ENCODE peak calls at places on chromosomes 4 and X, in eight cellular contexts. X, R, S, E, I, A, L and C are unnamed samples.

GRCh38 chrX:13893826-13894225 is 76.9 kb upstream of the GPM6B start:
- DNase-seq in X (no peak), R (no peak), S (no peak), E (no peak), I (no peak), A (peak; percentile 36), L (no peak), C (no peak)

GRCh38 chrX:10666102-10666501 is 45.7 kb upstream of the MID1 start:
- DNase-seq in X (no peak), R (no peak), S (no peak), E (no peak), I (no peak), A (no peak), L (no peak), C (no peak)

GRCh38 chr4:113223001-113223400 is 173.5 kb downstream of the ANK2 start:
- DNase-seq in X (no peak), R (no peak), S (no peak), E (peak; percentile 31), I (no peak), A (no peak), L (no peak), C (no peak)

GRCh38 chr4:2337131-2337723 is 75.3 kb upstream of the MXD4 start:
- DNase-seq in X (no peak), R (no peak), S (no peak), E (no peak), I (peak; percentile 4), A (no peak), L (no peak), C (no peak)

GRCh38 chr4:69640289-69640688 is 847 bp upstream of the UGT2A2 start:
- DNase-seq in X (no peak), R (no peak), S (no peak), E (no peak), I (no peak), A (no peak), L (no peak), C (no peak)

GRCh38 chrX:16436348-16437188 is 213.4 kb upstream of the S100G start:
- DNase-seq in X (peak; percentile 37), R (peak; percentile 69), S (peak; percentile 30), E (peak; percentile 61), I (peak; percentile 89), A (peak; percentile 67), L (peak; percentile 49), C (peak; percentile 56)

GRCh38 chrX:38172596-38172995 is 48.1 kb downstream of the SRPX start:
- DNase-seq in X (no peak), R (no peak), S (no peak), E (no peak), I (no peak), A (no peak), L (no peak), C (no peak)

GRCh38 chr4:125091031-125091540 is 223.7 kb upstream of the FAT4 start:
- DNase-seq in X (no peak), R (no peak), S (no peak), E (no peak), I (no peak), A (no peak), L (no peak), C (no peak)

GRCh38 chr4:16505726-16506125 is 279.5 kb upstream of the TAPT1 start:
- DNase-seq in X (no peak), R (no peak), S (no peak), E (no peak), I (peak; percentile 22), A (no peak), L (no peak), C (no peak)

GRCh38 chr4:76430519-76431388 is 4.3 kb upstream of the SHROOM3 start:
- DNase-seq in X (peak; percentile 46), R (no peak), S (peak; percentile 45), E (peak; percentile 27), I (peak; percentile 71), A (no peak), L (peak; percentile 46), C (peak; percentile 42)